ENCODE peak calls at places on chromosomes 4 and X, in nine cellular contexts. T is fibroblast of mammary gland, A is fibroblast of the aortic adventitia, Y is dorsolateral prefrontal cortex, Z is astrocyte of the spinal cord, V is cardiac muscle cell, U is right lobe of liver, O is A549, G is brain microvascular endothelial cell. S is an unnamed sample.

GRCh38 chr4:43485196-43485595 is 592.7 kb downstream of the GRXCR1 start:
- DNase-seq in T (no peak), A (no peak), Y (no peak), Z (no peak), V (no peak), U (no peak), O (no peak), G (no peak), S (no peak)

GRCh38 chr4:77196866-77197265 is 39.9 kb downstream of the CCNG2 start:
- DNase-seq in T (no peak), A (no peak), Y (no peak), Z (no peak), V (no peak), U (no peak), O (no peak), G (no peak), S (no peak)

GRCh38 chr4:29578329-29578728 is 1141.8 kb upstream of the PCDH7 start:
- DNase-seq in T (no peak), A (no peak), Y (no peak), Z (no peak), V (no peak), U (no peak), O (no peak), G (no peak), S (no peak)

GRCh38 chrX:45774961-45775360 is 574.3 kb upstream of the DIPK2B start:
- DNase-seq in T (peak), A (peak), Y (no peak), Z (peak), V (peak), U (no peak), O (no peak), G (peak), S (no peak)

GRCh38 chr4:85836588-85836987 is 361.6 kb downstream of the ARHGAP24 start:
- DNase-seq in T (no peak), A (no peak), Y (no peak), Z (no peak), V (no peak), U (no peak), O (no peak), G (peak), S (no peak)

GRCh38 chr4:113289736-113290135 is 240.3 kb downstream of the ANK2 start:
- DNase-seq in T (no peak), A (peak), Y (no peak), Z (peak), V (peak), U (no peak), O (no peak), G (no peak), S (no peak)

GRCh38 chr4:173505924-173506779 is 23.9 kb downstream of the HAND2 start:
- DNase-seq in T (peak), A (peak), Y (peak), Z (no peak), V (peak), U (no peak), O (peak), G (peak), S (peak)

GRCh38 chr4:169975131-169975836 is 50.9 kb downstream of the MFAP3L start:
- DNase-seq in T (no peak), A (no peak), Y (no peak), Z (no peak), V (no peak), U (no peak), O (no peak), G (no peak), S (no peak)

GRCh38 chr4:64248151-64248550 is 161.1 kb downstream of the TECRL start:
- DNase-seq in T (no peak), A (no peak), Y (no peak), Z (no peak), V (no peak), U (no peak), O (no peak), G (no peak), S (no peak)

GRCh38 chr4:26263165-26263564 is 57.6 kb upstream of the RBPJ start:
- DNase-seq in T (no peak), A (no peak), Y (no peak), Z (no peak), V (no peak), U (no peak), O (no peak), G (no peak), S (no peak)

GRCh38 chrX:39853417-39853816 is 244.3 kb downstream of the BCOR start:
- DNase-seq in T (no peak), A (no peak), Y (no peak), Z (no peak), V (no peak), U (no peak), O (no peak), G (no peak), S (no peak)

GRCh38 chr4:158322119-158322518 is 111.8 kb downstream of the TMEM144 start:
- DNase-seq in T (no peak), A (no peak), Y (no peak), Z (no peak), V (no peak), U (no peak), O (no peak), G (no peak), S (no peak)

GRCh38 chr4:42605264-42605663 is 51.6 kb downstream of the ATP8A1 start:
- DNase-seq in T (no peak), A (peak), Y (no peak), Z (no peak), V (no peak), U (no peak), O (no peak), G (no peak), S (no peak)

GRCh38 chrX:46165411-46165810 is 379.8 kb downstream of the ZNF674 start:
- DNase-seq in T (peak), A (peak), Y (no peak), Z (peak), V (peak), U (no peak), O (no peak), G (no peak), S (no peak)

GRCh38 chr4:98564847-98565246 is 93.6 kb downstream of the TSPAN5 start:
- DNase-seq in T (no peak), A (no peak), Y (peak), Z (no peak), V (no peak), U (no peak), O (no peak), G (no peak), S (no peak)

GRCh38 chr4:144674711-144675110 is 28.8 kb downstream of the HHIP start:
- DNase-seq in T (no peak), A (no peak), Y (no peak), Z (no peak), V (no peak), U (no peak), O (no peak), G (no peak), S (no peak)

GRCh38 chrX:30635630-30636029 is 17.6 kb upstream of the GK start:
- DNase-seq in T (no peak), A (peak), Y (no peak), Z (no peak), V (peak), U (no peak), O (no peak), G (no peak), S (no peak)

GRCh38 chrX:72238721-72239475 is at the start of gene ERCC6L:
- DNase-seq in T (peak), A (peak), Y (peak), Z (peak), V (peak), U (peak), O (peak), G (peak), S (peak)

GRCh38 chrX:9988762-9989161 is 21.6 kb downstream of the CLDN34 start:
- DNase-seq in T (peak), A (peak), Y (no peak), Z (peak), V (no peak), U (no peak), O (peak), G (no peak), S (no peak)

GRCh38 chr4:61911313-61911756 is 711.2 kb downstream of the ADGRL3 start:
- DNase-seq in T (no peak), A (no peak), Y (no peak), Z (no peak), V (no peak), U (no peak), O (no peak), G (no peak), S (no peak)

GRCh38 chrX:38796926-38797325 is 4.3 kb upstream of the MID1IP1 start:
- DNase-seq in T (peak), A (peak), Y (no peak), Z (peak), V (peak), U (no peak), O (no peak), G (no peak), S (no peak)

GRCh38 chr4:153676984-153677383 is 7.1 kb upstream of the TLR2 start:
- DNase-seq in T (peak), A (peak), Y (no peak), Z (peak), V (peak), U (no peak), O (no peak), G (peak), S (no peak)

GRCh38 chr4:7307391-7308099 is 115.2 kb downstream of the SORCS2 start:
- DNase-seq in T (no peak), A (no peak), Y (no peak), Z (no peak), V (no peak), U (no peak), O (no peak), G (no peak), S (no peak)

GRCh38 chrX:9859711-9860555 is 73.7 kb downstream of the SHROOM2 start:
- DNase-seq in T (peak), A (no peak), Y (no peak), Z (peak), V (no peak), U (no peak), O (no peak), G (peak), S (no peak)

GRCh38 chrX:23884427-23885024 is 23.2 kb downstream of the APOO start:
- DNase-seq in T (peak), A (no peak), Y (no peak), Z (peak), V (no peak), U (no peak), O (no peak), G (peak), S (no peak)

GRCh38 chr4:174591243-174592021 is 69.1 kb upstream of the HPGD start:
- DNase-seq in T (no peak), A (no peak), Y (no peak), Z (no peak), V (no peak), U (no peak), O (no peak), G (no peak), S (no peak)

GRCh38 chr4:70724463-70724862 is 2.7 kb downstream of the RUFY3 start:
- DNase-seq in T (no peak), A (no peak), Y (no peak), Z (no peak), V (no peak), U (no peak), O (no peak), G (no peak), S (no peak)

GRCh38 chrX:134721766-134722532 is 63.7 kb upstream of the PLAC1 start:
- DNase-seq in T (no peak), A (no peak), Y (no peak), Z (no peak), V (peak), U (no peak), O (no peak), G (no peak), S (no peak)

GRCh38 chr4:7381890-7382633 is 52.7 kb downstream of the PSAPL1 start:
- DNase-seq in T (no peak), A (no peak), Y (peak), Z (no peak), V (no peak), U (no peak), O (no peak), G (no peak), S (no peak)

GRCh38 chr4:101835121-101835904 is 44.8 kb downstream of the BANK1 start:
- DNase-seq in T (peak), A (peak), Y (no peak), Z (peak), V (peak), U (no peak), O (peak), G (peak), S (no peak)

GRCh38 chr4:139331185-139331584 is 28.9 kb upstream of the NDUFC1 start:
- DNase-seq in T (peak), A (no peak), Y (no peak), Z (no peak), V (peak), U (no peak), O (no peak), G (no peak), S (no peak)

GRCh38 chrX:72297953-72298730 is 7.6 kb downstream of the CITED1 start:
- DNase-seq in T (peak), A (no peak), Y (no peak), Z (no peak), V (peak), U (no peak), O (no peak), G (no peak), S (no peak)

DNA sequence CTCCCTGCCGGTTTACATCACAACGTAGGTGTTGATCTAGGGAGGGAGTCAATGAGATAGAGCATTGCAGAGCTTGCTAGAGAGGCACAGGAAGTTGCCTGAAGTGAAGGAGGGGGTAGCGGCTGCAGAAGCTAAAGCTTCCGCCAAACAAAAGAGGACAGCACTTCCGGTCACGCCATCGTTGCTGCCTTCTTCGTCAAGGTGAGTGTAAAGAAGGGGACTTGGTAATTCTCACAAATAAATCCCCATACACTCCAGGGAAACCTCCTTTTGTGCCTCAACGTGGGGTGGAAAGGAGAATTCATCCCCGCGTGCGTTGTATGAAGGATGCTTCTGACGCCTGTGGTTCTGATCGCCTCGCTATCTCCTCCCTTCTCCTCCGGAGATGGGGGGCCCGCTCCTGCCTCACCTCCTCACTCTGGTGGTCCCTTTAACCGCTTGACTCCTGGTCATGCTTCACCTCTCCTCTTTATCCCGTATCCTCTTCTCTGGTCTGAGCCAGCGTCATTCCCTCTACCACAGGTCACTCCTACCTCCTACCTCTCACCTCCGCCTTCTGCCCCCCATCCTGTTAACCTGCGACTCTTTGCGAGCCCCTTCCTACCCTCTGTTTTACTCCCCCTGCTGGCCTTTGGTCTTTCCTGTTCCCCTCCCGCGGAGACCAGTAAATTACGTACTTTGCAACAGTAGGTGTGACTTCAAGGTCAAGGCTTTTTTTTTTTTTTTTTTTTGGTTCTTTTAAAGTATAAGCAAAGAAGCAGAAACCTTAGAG is 59.9 kb downstream of the GSPT2 start:
- DNase-seq in T (peak), A (peak), Y (peak), Z (peak), V (peak), U (peak), O (peak), G (peak), S (peak)
- TF ChIP-seq CTCF in T (peak), A (peak), Y (no peak), Z (no peak), V (no peak), U (no peak), O (peak), G (peak), S (peak)

DNA sequence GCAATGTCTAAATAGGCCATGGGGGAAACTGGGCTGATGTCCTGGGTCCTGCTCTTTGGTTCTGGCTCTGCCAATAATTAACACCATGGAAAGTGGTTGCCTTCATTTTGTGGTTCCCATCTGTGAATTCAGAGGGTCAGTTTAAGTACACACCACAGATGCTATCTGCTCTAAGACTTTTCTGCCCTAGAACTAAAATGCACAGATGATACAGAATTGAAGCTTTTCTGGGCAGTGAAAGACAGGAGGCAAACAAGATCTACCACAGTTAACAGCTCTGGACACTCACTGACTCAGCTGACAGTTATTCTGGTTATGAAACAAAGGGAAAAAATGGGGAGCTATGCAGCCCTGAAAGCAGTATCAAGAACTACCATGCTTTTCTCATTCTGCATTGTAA is 37.3 kb downstream of the APBB2 start:
- DNase-seq in T (peak), A (peak), Y (no peak), Z (peak), V (peak), U (no peak), O (no peak), G (peak), S (no peak)
- TF ChIP-seq CTCF in T (peak), A (peak), Y (peak), Z (peak), V (peak), U (no peak), O (no peak), G (peak), S (no peak)

DNA sequence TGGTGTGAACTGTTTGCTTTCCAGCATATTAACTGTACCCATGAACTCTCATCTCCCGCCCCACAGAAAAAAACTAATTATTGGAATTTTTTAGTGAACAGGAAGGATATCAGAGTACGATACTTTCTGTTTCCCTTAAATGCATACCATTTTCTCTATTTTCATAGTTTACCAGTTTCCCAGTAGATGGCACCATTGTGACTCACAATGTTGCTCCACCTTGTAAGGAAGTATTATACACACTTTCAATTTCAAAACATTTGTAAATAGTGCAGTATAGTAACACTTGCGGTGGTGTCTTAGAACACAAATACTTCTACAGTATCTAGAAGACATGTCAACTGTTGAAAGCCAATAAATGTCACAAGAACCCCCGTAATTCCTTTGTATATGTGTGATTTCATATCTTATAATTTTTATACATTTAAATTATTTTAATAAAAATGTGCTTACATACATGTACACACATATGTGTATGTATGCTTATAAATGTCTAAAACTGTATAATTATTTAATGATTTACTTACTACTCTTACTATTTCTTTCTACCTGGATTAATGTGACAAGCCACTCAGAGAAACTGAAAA is 167.3 kb downstream of the SLIT2 start:
- DNase-seq in T (peak), A (peak), Y (no peak), Z (peak), V (peak), U (no peak), O (peak), G (peak), S (no peak)
- TF ChIP-seq CTCF in T (peak), A (peak), Y (peak), Z (peak), V (peak), U (peak), O (peak), G (peak), S (peak)

GRCh38 chr4:164023214-164023613 is 528.7 kb downstream of the TMA16 start:
- DNase-seq in T (peak), A (no peak), Y (no peak), Z (no peak), V (no peak), U (no peak), O (no peak), G (no peak), S (no peak)
- TF ChIP-seq CTCF in T (peak), A (no peak), Y (no peak), Z (no peak), V (no peak), U (no peak), O (no peak), G (peak), S (no peak)

GRCh38 chrX:107581923-107582322 is 46.4 kb upstream of the PRPS1 start:
- DNase-seq in T (no peak), A (no peak), Y (no peak), Z (no peak), V (no peak), U (no peak), O (no peak), G (no peak), S (no peak)

GRCh38 chrX:107577933-107578332 is 50.4 kb upstream of the PRPS1 start:
- DNase-seq in T (no peak), A (no peak), Y (no peak), Z (no peak), V (no peak), U (no peak), O (no peak), G (no peak), S (no peak)

GRCh38 chrX:107576392-107576791 is 51.9 kb upstream of the PRPS1 start:
- DNase-seq in T (no peak), A (no peak), Y (no peak), Z (no peak), V (no peak), U (no peak), O (no peak), G (no peak), S (no peak)

GRCh38 chrX:107576841-107577240 is 51.5 kb upstream of the PRPS1 start:
- DNase-seq in T (no peak), A (no peak), Y (no peak), Z (no peak), V (no peak), U (no peak), O (no peak), G (no peak), S (no peak)

DNA sequence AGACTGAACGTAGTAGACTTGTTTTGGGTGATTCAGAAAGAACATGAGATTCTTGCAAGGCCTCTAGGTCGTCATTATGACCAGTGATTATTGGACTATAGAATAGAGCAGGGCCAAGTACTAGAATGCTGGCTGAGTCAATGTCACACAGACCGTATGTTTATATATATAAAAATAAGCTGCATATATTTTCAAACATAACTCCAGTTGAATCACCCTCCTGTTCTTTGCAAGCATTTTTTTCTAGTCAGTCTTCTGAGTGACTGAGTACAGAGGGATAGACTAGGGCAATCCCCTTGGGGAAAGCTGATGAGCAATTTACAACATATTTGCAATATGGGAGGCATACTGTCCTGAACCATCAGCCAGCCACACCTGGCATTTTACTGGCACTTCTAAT is 48.4 kb upstream of the PRPS1 start:
- DNase-seq in T (peak), A (no peak), Y (no peak), Z (no peak), V (no peak), U (no peak), O (no peak), G (peak), S (no peak)
- TF ChIP-seq CTCF in T (no peak), A (no peak), Y (no peak), Z (no peak), V (no peak), U (no peak), O (no peak), G (no peak), S (no peak)

DNA sequence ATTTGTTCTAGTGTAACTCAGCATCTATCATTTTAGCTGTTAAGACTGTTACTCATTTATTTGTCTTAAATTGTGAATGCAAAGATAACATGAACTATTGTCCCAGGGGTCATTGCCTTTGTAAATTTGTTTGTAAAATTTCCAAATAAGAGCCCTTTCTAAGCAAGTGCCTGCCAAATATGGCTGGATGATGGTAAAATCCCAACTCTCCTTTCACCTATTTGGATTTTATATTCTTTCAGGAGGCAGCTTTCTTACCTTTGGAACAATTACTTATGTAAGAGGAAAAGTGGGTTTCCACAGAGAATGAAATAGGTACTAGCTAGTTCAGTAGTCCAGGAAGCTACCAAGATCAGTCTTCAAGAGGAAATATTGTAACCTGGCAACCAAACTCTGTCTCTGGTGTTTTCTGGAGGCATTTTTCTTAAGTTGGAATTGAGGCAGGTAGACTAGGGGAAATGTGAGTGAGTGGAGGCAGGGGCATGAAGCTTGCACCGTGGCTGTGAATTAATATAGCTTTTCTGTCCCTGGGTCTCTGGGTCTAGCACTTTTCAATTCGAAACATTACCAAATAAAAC is 363.0 kb upstream of the ZCCHC13 start:
- DNase-seq in T (no peak), A (no peak), Y (no peak), Z (no peak), V (peak), U (no peak), O (no peak), G (no peak), S (no peak)
- TF ChIP-seq CTCF in T (no peak), A (no peak), Y (no peak), Z (no peak), V (no peak), U (no peak), O (no peak), G (no peak), S (no peak)